ENCODE peak calls at places on chromosomes 7 and 10, in five cellular contexts. F is CD8-positive, alpha-beta T cell; V is H1; N is ovary; X is OCI-LY7. T is an unnamed sample. For H3K9me3 and H3K4me1, the result is how much of the 10 kb centered on the place peaks cover.

GRCh38 chr7:139562491-139562890 is 39.0 kb downstream of the CLEC2L start:
- DNase-seq in F (peak), V (no peak), N (no peak), X (no peak), T (no peak)

GRCh38 chr10:19815478-19816419 is 483 bp upstream of the PLXDC2 start:
- DNase-seq in F (no peak), V (peak), N (peak), X (no peak), T (no peak)

GRCh38 chr10:63267414-63268138 is 134.4 kb downstream of the NRBF2 start:
- DNase-seq in F (no peak), V (no peak), N (no peak), X (peak), T (no peak)

GRCh38 chr7:6307762-6308161 is 35.3 kb upstream of the CYTH3 start:
- DNase-seq in F (no peak), V (no peak), N (no peak), X (no peak), T (no peak)

GRCh38 chr10:21003240-21003822 is 106.2 kb upstream of the NEBL start:
- DNase-seq in F (no peak), V (no peak), N (no peak), X (no peak), T (no peak)

GRCh38 chr7:20796565-20796964 is 9.9 kb upstream of the SP8 start:
- DNase-seq in F (no peak), V (no peak), N (no peak), X (no peak), T (no peak)

GRCh38 chr7:30795161-30795943 is 24.1 kb downstream of the MINDY4 start:
- DNase-seq in F (no peak), V (no peak), N (no peak), X (no peak), T (no peak)

GRCh38 chr7:155536451-155536850 is 9.9 kb downstream of the CNPY1 start:
- DNase-seq in F (no peak), V (no peak), N (no peak), X (no peak), T (no peak)

GRCh38 chr10:29343607-29344038 is 54.8 kb downstream of the LYZL1 start:
- DNase-seq in F (no peak), V (no peak), N (no peak), X (no peak), T (no peak)

GRCh38 chr10:10878944-10879343 is 138.7 kb upstream of the CELF2 start:
- DNase-seq in F (no peak), V (no peak), N (no peak), X (no peak), T (no peak)

GRCh38 chr7:124429923-124430322 is 335.7 kb downstream of the GPR37 start:
- DNase-seq in F (no peak), V (no peak), N (no peak), X (no peak), T (no peak)

GRCh38 chr7:14024406-14024805 is 34.9 kb upstream of the ETV1 start:
- DNase-seq in F (no peak), V (no peak), N (no peak), X (no peak), T (no peak)

GRCh38 chr10:19549503-19549902 is 266.7 kb upstream of the PLXDC2 start:
- DNase-seq in F (no peak), V (no peak), N (no peak), X (no peak), T (no peak)

GRCh38 chr10:61742812-61743211 is 80.1 kb downstream of the CABCOCO1 start:
- DNase-seq in F (no peak), V (no peak), N (no peak), X (no peak), T (no peak)

GRCh38 chr10:37467246-37467645 is 341.8 kb downstream of the ANKRD30A start:
- DNase-seq in F (no peak), V (no peak), N (no peak), X (no peak), T (no peak)
- H3K9me3 ChIP-seq in F (under half), V (half or more), N (under half), X (under half), T (under half)

DNA sequence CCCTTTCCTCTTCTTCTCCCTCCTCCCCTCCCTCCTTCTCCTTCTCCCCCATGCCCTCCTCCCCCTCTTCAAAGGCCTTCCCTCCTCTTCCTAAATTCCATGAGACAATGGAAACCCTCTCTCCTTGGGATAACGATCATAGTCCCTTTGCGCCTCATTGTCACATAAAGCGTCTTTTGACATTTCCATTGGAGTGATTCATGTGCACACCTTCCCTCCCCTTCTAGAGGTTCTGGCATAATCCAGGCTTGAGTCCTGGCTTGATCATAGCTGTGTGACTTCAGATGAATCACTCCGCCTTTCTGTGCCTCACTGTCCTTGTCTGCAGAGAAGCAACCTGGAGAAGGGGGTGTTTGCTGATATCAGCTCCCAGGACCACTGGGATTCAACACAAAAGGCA is 204.2 kb downstream of the TNS3 start:
- DNase-seq in F (no peak), V (no peak), N (no peak), X (no peak), T (no peak)
- H3K4me1 ChIP-seq in F (under half), V (under half), N (under half), X (under half), T (under half)

GRCh38 chr10:132542086-132542775 is 4.6 kb downstream of the INPP5A start:
- DNase-seq in F (no peak), V (no peak), N (peak), X (no peak), T (no peak)
- H3K9me3 ChIP-seq in F (under half), V (under half), N (under half), X (under half), T (under half)

DNA sequence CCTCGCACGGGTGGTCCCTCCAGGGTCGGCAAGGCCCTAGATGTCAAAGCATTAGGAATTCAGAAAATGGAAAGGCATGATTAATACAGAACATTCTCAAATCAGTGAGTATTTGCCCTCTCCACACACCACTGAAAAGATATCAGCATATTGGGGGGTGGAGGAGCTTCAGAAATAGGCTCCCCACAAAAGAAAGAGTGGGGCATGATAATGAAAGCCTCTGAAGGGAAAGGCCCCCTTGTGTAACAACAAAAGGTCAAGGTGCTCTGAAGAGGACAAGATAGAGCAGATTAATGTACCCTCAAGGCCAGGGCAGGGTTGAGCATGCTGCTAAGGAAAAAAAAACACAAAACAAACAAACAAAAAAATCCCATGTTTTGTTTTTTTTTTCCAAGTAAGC is 27.2 kb upstream of the DGKI start:
- DNase-seq in F (no peak), V (no peak), N (no peak), X (no peak), T (no peak)
- H3K4me1 ChIP-seq in F (under half), V (under half), N (under half), X (under half), T (under half)

DNA sequence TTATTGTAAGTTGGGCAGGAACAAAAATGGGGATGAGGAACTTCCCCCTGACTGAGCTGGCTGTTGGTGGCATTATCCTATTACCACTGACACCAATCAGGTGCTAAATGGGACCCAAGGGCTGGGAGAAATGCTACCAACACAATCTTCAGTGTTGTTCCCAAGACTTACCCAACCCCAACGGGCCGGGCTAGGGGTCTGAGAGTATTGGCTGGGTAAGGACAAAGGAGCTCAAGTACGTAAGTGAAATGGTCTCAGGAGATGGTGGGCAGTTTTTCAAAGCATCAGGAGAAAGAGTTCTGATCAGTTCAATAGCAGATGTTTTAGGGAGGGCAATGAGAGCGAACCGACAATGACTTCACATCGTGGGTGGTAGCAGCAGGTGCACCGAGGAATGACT is 759.3 kb downstream of the GRID1 start:
- DNase-seq in F (peak), V (no peak), N (no peak), X (no peak), T (no peak)
- H3K9me3 ChIP-seq in F (under half), V (under half), N (under half), X (under half), T (under half)

DNA sequence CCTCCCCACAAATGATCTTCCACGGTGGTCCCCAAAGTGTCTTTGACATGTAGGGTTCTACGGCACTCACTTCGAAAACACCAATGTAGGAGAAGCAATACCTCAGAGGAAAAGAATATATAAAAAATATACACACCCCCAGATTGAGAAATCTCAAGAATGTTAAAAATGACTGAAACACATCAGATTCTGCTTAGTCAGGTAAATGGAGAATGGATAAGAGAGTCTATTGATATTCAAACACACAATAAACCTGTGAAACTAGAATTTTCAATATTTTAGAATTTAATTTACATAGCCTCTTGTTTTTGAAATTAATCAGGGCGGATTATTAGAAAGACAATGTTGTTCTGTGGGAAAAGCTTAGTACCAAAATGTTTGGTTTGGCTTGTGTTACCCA is 712.4 kb downstream of the GATA3 start:
- DNase-seq in F (no peak), V (no peak), N (no peak), X (no peak), T (no peak)
- H3K4me1 ChIP-seq in F (under half), V (under half), N (under half), X (under half), T (under half)

DNA sequence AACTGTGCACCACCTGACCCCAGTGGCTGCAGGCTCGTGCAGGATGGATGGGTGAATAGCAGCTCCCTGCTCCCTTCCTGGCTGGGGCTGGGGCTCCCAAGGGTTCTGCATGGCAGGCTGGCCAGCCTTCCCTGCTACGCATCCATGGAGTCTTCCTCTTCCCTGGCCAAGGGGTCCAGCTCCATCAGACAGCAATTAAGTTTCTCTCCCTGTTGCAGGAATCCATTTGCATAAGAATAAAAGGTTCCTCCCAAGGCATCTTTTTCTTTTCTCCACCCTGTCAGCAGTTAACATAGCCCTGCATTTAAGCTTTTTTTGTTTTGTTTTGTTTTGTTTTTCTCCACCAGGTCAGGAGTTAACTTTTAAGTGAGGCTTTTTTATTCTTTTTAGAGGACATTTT is 9.9 kb upstream of the CPA2 start:
- DNase-seq in F (no peak), V (no peak), N (no peak), X (no peak), T (no peak)
- H3K9me3 ChIP-seq in F (under half), V (under half), N (under half), X (under half), T (under half)

T was measured in effector memory CD4-positive, alpha-beta T cell.